ENCODE peak calls at places on chromosomes 1 and 21, in seven cellular contexts. N is brain pericyte; Q is HTR-8/SVneo; Y is CD8-positive, alpha-beta memory T cell; A is LoVo; H is A549; X is naive B cell. O is an unnamed sample.

GRCh38 chr1:212228591-212229119 is 56.6 kb upstream of the PPP2R5A start:
- DNase-seq in Q (no peak), A (no peak), H (no peak), N (no peak), Y (no peak), X (no peak), O (peak)

GRCh38 chr1:53365405-53366063 is 37.7 kb upstream of the LRP8 start:
- DNase-seq in X (no peak), H (no peak), Q (no peak), N (no peak), Y (no peak), A (no peak), O (no peak)

GRCh38 chr21:35203093-35204021 is 154.3 kb upstream of the RUNX1 start:
- DNase-seq in N (no peak), X (no peak), H (no peak), Y (no peak), Q (no peak), A (peak), O (no peak)

GRCh38 chr21:44418108-44418875 is 37.0 kb upstream of the LRRC3 start:
- DNase-seq in Q (no peak), H (no peak), X (no peak), Y (no peak), A (no peak), N (no peak), O (no peak)

GRCh38 chr21:27586326-27586725 is 619.4 kb upstream of the ADAMTS5 start:
- DNase-seq in Q (no peak), A (no peak), X (no peak), Y (no peak), N (no peak), H (no peak), O (no peak)

GRCh38 chr1:21655748-21656147 is 13.4 kb downstream of the RAP1GAP start:
- DNase-seq in N (no peak), Q (peak), X (no peak), H (peak), A (no peak), Y (no peak), O (peak)

GRCh38 chr1:111214884-111215283 is 12.6 kb upstream of the CHI3L2 start:
- DNase-seq in H (no peak), Y (no peak), X (no peak), Q (no peak), A (no peak), N (no peak), O (no peak)

GRCh38 chr1:222243902-222244301 is 304.0 kb downstream of the HHIPL2 start:
- DNase-seq in A (peak), Y (no peak), H (no peak), Q (no peak), X (no peak), N (no peak), O (no peak)

GRCh38 chr1:93200714-93201113 is 20.2 kb downstream of the CCDC18 start:
- DNase-seq in H (no peak), N (no peak), Y (no peak), A (no peak), X (no peak), Q (no peak), O (no peak)

GRCh38 chr1:65059930-65060538 is 88.0 kb upstream of the AK4 start:
- DNase-seq in Q (peak), H (peak), X (peak), N (no peak), Y (no peak), A (peak), O (peak)

GRCh38 chr1:32142446-32143301 is 34.8 kb downstream of the KPNA6 start:
- DNase-seq in A (no peak), N (no peak), X (no peak), Q (no peak), H (peak), Y (no peak), O (peak)

GRCh38 chr1:55081188-55081904 is 42.0 kb downstream of the PCSK9 start:
- DNase-seq in Q (peak), X (no peak), N (no peak), Y (no peak), H (no peak), A (no peak), O (no peak)

GRCh38 chr1:200972985-200973742 is 50.4 kb downstream of the KIF21B start:
- DNase-seq in Y (no peak), N (no peak), A (no peak), X (no peak), H (no peak), Q (no peak), O (no peak)

GRCh38 chr1:147895123-147895522 is 7.5 kb upstream of the GJA8 start:
- DNase-seq in X (no peak), H (no peak), A (no peak), Y (no peak), Q (no peak), N (no peak), O (no peak)

GRCh38 chr1:228695015-228695955 is 40.0 kb upstream of the RHOU start:
- DNase-seq in N (no peak), Q (no peak), A (peak), H (no peak), Y (no peak), X (no peak), O (no peak)

O was measured in HuH-7.